ENCODE peak calls at places on chromosomes 7 and 10, in four cellular contexts. One of them, this sample, is unnamed.

GRCh38 chr7:28245108-28245868 is 64.7 kb upstream of the JAZF1 start:
- DNase-seq in astrocyte: no peak
- DNase-seq in mammary epithelial cell: no peak
- DNase-seq in HCT116: no peak
- DNase-seq in this sample: no peak

GRCh38 chr10:89342219-89342966 is 14.6 kb downstream of the IFIT3 start:
- DNase-seq in astrocyte: peak
- DNase-seq in HCT116: no peak
- DNase-seq in mammary epithelial cell: peak
- DNase-seq in this sample: no peak

GRCh38 chr10:125192620-125193019 is 32.3 kb upstream of the CTBP2 start:
- DNase-seq in HCT116: no peak
- DNase-seq in astrocyte: no peak
- DNase-seq in mammary epithelial cell: no peak
- DNase-seq in this sample: no peak

GRCh38 chr7:91780526-91780925 is 100.0 kb downstream of the MTERF1 start:
- DNase-seq in HCT116: no peak
- DNase-seq in astrocyte: no peak
- DNase-seq in mammary epithelial cell: no peak
- DNase-seq in this sample: no peak

GRCh38 chr10:132665946-132666732 is 119.8 kb downstream of the NKX6-2 start:
- DNase-seq in HCT116: no peak
- DNase-seq in mammary epithelial cell: peak
- DNase-seq in astrocyte: peak
- DNase-seq in this sample: no peak

GRCh38 chr7:32447218-32447617 is 43.0 kb downstream of the LSM5 start:
- DNase-seq in astrocyte: no peak
- DNase-seq in HCT116: no peak
- DNase-seq in mammary epithelial cell: no peak
- DNase-seq in this sample: peak

GRCh38 chr7:54166419-54166818 is 375.8 kb upstream of the VSTM2A start:
- DNase-seq in mammary epithelial cell: no peak
- DNase-seq in astrocyte: no peak
- DNase-seq in HCT116: no peak
- DNase-seq in this sample: no peak

GRCh38 chr10:112934193-112934592 is 15.9 kb upstream of the TCF7L2 start:
- DNase-seq in HCT116: no peak
- DNase-seq in mammary epithelial cell: peak
- DNase-seq in astrocyte: no peak
- DNase-seq in this sample: no peak

GRCh38 chr10:111486346-111486745 is 409.5 kb downstream of the ADRA2A start:
- DNase-seq in astrocyte: no peak
- DNase-seq in mammary epithelial cell: no peak
- DNase-seq in HCT116: no peak
- DNase-seq in this sample: no peak

GRCh38 chr7:27262121-27262520 is 19.5 kb downstream of the EVX1 start:
- DNase-seq in mammary epithelial cell: no peak
- DNase-seq in HCT116: no peak
- DNase-seq in astrocyte: no peak
- DNase-seq in this sample: no peak

GRCh38 chr7:953547-954327 is 743 bp downstream of the ADAP1 start:
- DNase-seq in mammary epithelial cell: peak
- DNase-seq in astrocyte: peak
- DNase-seq in HCT116: no peak
- DNase-seq in this sample: no peak

GRCh38 chr7:85508642-85509429 is 322.0 kb upstream of the SEMA3D start:
- DNase-seq in HCT116: no peak
- DNase-seq in astrocyte: peak
- DNase-seq in mammary epithelial cell: peak
- DNase-seq in this sample: no peak

GRCh38 chr10:33967721-33968120 is 633.3 kb upstream of the NRP1 start:
- DNase-seq in astrocyte: no peak
- DNase-seq in mammary epithelial cell: no peak
- DNase-seq in HCT116: no peak
- DNase-seq in this sample: no peak

GRCh38 chr7:143408247-143408685 is 390 bp downstream of the EPHA1 start:
- DNase-seq in astrocyte: no peak
- DNase-seq in HCT116: no peak
- DNase-seq in mammary epithelial cell: no peak
- DNase-seq in this sample: no peak

GRCh38 chr7:102214477-102215072 is 72.1 kb upstream of the SH2B2 start:
- DNase-seq in HCT116: no peak
- DNase-seq in mammary epithelial cell: no peak
- DNase-seq in astrocyte: no peak
- DNase-seq in this sample: no peak

GRCh38 chr10:35584946-35585345 is 20.2 kb upstream of the GJD4 start:
- DNase-seq in HCT116: no peak
- DNase-seq in mammary epithelial cell: no peak
- DNase-seq in astrocyte: no peak
- DNase-seq in this sample: no peak

GRCh38 chr10:89540550-89540949 is 5.2 kb upstream of the SLC16A12 start:
- DNase-seq in mammary epithelial cell: no peak
- DNase-seq in HCT116: no peak
- DNase-seq in astrocyte: peak
- DNase-seq in this sample: no peak

GRCh38 chr10:114026189-114027040 is 17.3 kb upstream of the ADRB1 start:
- DNase-seq in astrocyte: peak
- DNase-seq in HCT116: peak
- DNase-seq in mammary epithelial cell: peak
- DNase-seq in this sample: no peak

GRCh38 chr10:105017116-105017515 is 376.0 kb downstream of the SORCS3 start:
- DNase-seq in mammary epithelial cell: peak
- DNase-seq in HCT116: no peak
- DNase-seq in astrocyte: peak
- DNase-seq in this sample: no peak

GRCh38 chr10:51896849-51897248 is 197.5 kb upstream of the CSTF2T start:
- DNase-seq in mammary epithelial cell: no peak
- DNase-seq in astrocyte: peak
- DNase-seq in HCT116: no peak
- DNase-seq in this sample: no peak

GRCh38 chr7:70893985-70894722 is 237.8 kb upstream of the GALNT17 start:
- DNase-seq in HCT116: no peak
- DNase-seq in mammary epithelial cell: no peak
- DNase-seq in astrocyte: no peak
- DNase-seq in this sample: no peak

GRCh38 chr7:859368-860030 is 16.9 kb upstream of the GET4 start:
- DNase-seq in HCT116: no peak
- DNase-seq in mammary epithelial cell: no peak
- DNase-seq in astrocyte: no peak
- DNase-seq in this sample: no peak

GRCh38 chr10:58041901-58042300 is 225.8 kb downstream of the IPMK start:
- DNase-seq in astrocyte: no peak
- DNase-seq in HCT116: no peak
- DNase-seq in mammary epithelial cell: no peak
- DNase-seq in this sample: no peak

GRCh38 chr7:100356416-100357068 is 1.4 kb upstream of the PILRB start:
- DNase-seq in HCT116: no peak
- DNase-seq in mammary epithelial cell: no peak
- DNase-seq in astrocyte: no peak
- DNase-seq in this sample: no peak

GRCh38 chr7:129069021-129069420 is 14.1 kb upstream of the TNPO3 start:
- DNase-seq in astrocyte: no peak
- DNase-seq in mammary epithelial cell: no peak
- DNase-seq in HCT116: no peak
- DNase-seq in this sample: no peak

GRCh38 chr10:69004821-69005220 is 16.2 kb downstream of the KIFBP start:
- DNase-seq in mammary epithelial cell: no peak
- DNase-seq in HCT116: peak
- DNase-seq in astrocyte: peak
- DNase-seq in this sample: no peak

GRCh38 chr10:5975641-5976473 is 1.5 kb downstream of the IL15RA start:
- DNase-seq in mammary epithelial cell: no peak
- DNase-seq in HCT116: no peak
- DNase-seq in astrocyte: peak
- DNase-seq in this sample: no peak

GRCh38 chr10:349081-349480 is 213.8 kb downstream of the ZMYND11 start:
- DNase-seq in astrocyte: no peak
- DNase-seq in mammary epithelial cell: no peak
- DNase-seq in HCT116: no peak
- DNase-seq in this sample: no peak

GRCh38 chr7:118369987-118370386 is 145.5 kb downstream of the ANKRD7 start:
- DNase-seq in HCT116: no peak
- DNase-seq in astrocyte: no peak
- DNase-seq in mammary epithelial cell: no peak
- DNase-seq in this sample: no peak

GRCh38 chr7:113086431-113086888 is at the start of gene GPR85:
- DNase-seq in mammary epithelial cell: peak
- DNase-seq in astrocyte: peak
- DNase-seq in HCT116: no peak
- DNase-seq in this sample: no peak
- H3K9ac ChIP-seq in mammary epithelial cell: no peak
- H3K9ac ChIP-seq in astrocyte: peak
- H3K9ac ChIP-seq in HCT116: no peak
- H3K9ac ChIP-seq in this sample: peak

DNA sequence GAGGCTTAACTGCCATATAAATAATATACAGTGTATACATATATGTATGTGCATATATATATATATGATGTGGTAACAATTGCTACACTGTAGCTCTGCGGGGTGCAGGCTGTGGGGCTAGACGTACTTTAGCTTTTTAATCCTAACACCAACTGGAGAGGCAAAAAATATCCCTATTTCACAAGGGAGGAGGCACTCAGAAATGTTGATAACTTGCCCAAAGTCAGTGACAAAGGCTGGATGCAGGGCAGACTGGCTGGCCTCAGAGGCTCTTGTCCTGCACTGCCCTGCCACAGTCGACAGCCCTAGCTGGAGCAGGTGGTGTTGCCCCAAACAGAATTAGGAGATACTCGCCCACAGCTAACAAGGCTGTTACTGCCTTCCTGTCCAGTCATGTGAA is 1.5 kb upstream of the RELN start:
- DNase-seq in HCT116: no peak
- DNase-seq in mammary epithelial cell: no peak
- DNase-seq in astrocyte: no peak
- DNase-seq in this sample: no peak
- H3K4me3 ChIP-seq in HCT116: no peak
- H3K4me3 ChIP-seq in mammary epithelial cell: no peak
- H3K4me3 ChIP-seq in astrocyte: no peak
- H3K4me3 ChIP-seq in this sample: no peak

DNA sequence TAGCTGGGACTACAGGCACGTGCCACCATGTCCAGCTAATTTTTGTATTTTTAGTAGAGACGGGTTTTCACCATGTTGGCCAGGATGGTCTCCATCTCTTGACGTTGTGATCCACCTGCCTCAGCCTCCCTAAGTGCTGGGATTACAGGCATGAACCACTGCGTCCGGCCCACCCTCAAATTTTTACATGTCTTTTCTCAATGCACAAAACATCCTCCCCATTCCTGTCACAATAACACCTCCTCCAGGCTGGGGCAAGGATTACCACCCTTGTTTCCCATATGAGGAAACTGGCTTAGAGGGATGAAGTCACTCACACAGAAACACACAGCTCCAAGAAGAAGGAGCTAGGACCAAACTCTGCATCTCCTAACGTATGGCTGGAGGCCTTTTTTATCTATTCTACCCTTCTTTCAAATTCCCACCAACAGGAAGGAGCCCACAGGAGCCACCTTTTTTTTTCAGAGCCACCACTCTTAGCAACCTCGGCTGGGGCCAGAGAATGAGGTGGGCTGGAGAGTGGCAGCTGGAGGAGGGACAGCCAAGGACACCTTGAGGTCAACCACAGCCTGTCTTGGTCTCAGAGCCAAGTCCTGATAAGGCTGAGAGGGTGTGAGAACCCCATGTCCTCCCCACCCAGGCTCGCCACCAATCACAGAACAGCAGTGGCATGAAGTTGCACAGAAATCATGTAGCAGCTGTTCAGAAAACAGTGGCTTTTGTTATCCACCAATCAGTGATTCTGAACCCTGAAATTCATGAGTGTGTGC is 113.1 kb upstream of the PDLIM1 start:
- DNase-seq in astrocyte: no peak
- DNase-seq in HCT116: no peak
- DNase-seq in mammary epithelial cell: no peak
- DNase-seq in this sample: no peak
- H3K9ac ChIP-seq in astrocyte: no peak
- H3K9ac ChIP-seq in HCT116: no peak
- H3K9ac ChIP-seq in mammary epithelial cell: no peak
- H3K9ac ChIP-seq in this sample: no peak

GRCh38 chr10:115214799-115215198 is 121.6 kb downstream of the ATRNL1 start:
- DNase-seq in mammary epithelial cell: no peak
- DNase-seq in HCT116: no peak
- DNase-seq in astrocyte: no peak
- DNase-seq in this sample: no peak

GRCh38 chr10:115222039-115222438 is 128.9 kb downstream of the ATRNL1 start:
- DNase-seq in HCT116: no peak
- DNase-seq in mammary epithelial cell: no peak
- DNase-seq in astrocyte: no peak
- DNase-seq in this sample: no peak

GRCh38 chr10:115219203-115219602 is 126.0 kb downstream of the ATRNL1 start:
- DNase-seq in astrocyte: no peak
- DNase-seq in HCT116: no peak
- DNase-seq in mammary epithelial cell: no peak
- DNase-seq in this sample: no peak
- H3K4me3 ChIP-seq in astrocyte: no peak
- H3K4me3 ChIP-seq in HCT116: no peak
- H3K4me3 ChIP-seq in mammary epithelial cell: no peak
- H3K4me3 ChIP-seq in this sample: no peak

GRCh38 chr10:62723375-62723774 is 81.1 kb upstream of the ADO start:
- DNase-seq in astrocyte: no peak
- DNase-seq in HCT116: no peak
- DNase-seq in mammary epithelial cell: no peak
- DNase-seq in this sample: no peak
- H3K9ac ChIP-seq in astrocyte: no peak
- H3K9ac ChIP-seq in HCT116: no peak
- H3K9ac ChIP-seq in mammary epithelial cell: no peak
- H3K9ac ChIP-seq in this sample: no peak

GRCh38 chr10:95657250-95657649 is 739 bp upstream of the ALDH18A1 start:
- DNase-seq in mammary epithelial cell: no peak
- DNase-seq in HCT116: no peak
- DNase-seq in astrocyte: no peak
- DNase-seq in this sample: no peak
- H3K4me3 ChIP-seq in mammary epithelial cell: peak
- H3K4me3 ChIP-seq in HCT116: peak
- H3K4me3 ChIP-seq in astrocyte: peak
- H3K4me3 ChIP-seq in this sample: peak

GRCh38 chr7:94061316-94061715 is 57.2 kb upstream of the BET1 start:
- DNase-seq in mammary epithelial cell: no peak
- DNase-seq in HCT116: no peak
- DNase-seq in astrocyte: no peak
- DNase-seq in this sample: no peak
- H3K9ac ChIP-seq in mammary epithelial cell: no peak
- H3K9ac ChIP-seq in HCT116: no peak
- H3K9ac ChIP-seq in astrocyte: no peak
- H3K9ac ChIP-seq in this sample: no peak